ENCODE peak calls at places on chromosomes 4 and X, in six cellular contexts. A, X, P, E, Z and M are unnamed samples. For H3K4me1, the result is how much of the 10 kb centered on the place peaks cover.

GRCh38 chrX:103197721-103198306 is 17.1 kb upstream of the BEX4 start:
- DNase-seq in Z (no peak), X (no peak), A (no peak), E (no peak), P (no peak), M (no peak)

GRCh38 chrX:57156397-57157049 is 19.3 kb upstream of the SPIN2A start:
- DNase-seq in Z (no peak), X (no peak), A (no peak), E (no peak), P (peak), M (no peak)

GRCh38 chrX:17805120-17805519 is 56.0 kb downstream of the RAI2 start:
- DNase-seq in E (no peak), A (no peak), Z (no peak), X (no peak), P (no peak), M (no peak)

GRCh38 chr4:89400408-89401035 is 92.9 kb upstream of the GPRIN3 start:
- DNase-seq in E (no peak), Z (no peak), X (no peak), P (no peak), A (no peak), M (no peak)

GRCh38 chrX:16666541-16666940 is 16.6 kb downstream of the S100G start:
- DNase-seq in X (no peak), A (no peak), Z (no peak), P (no peak), E (no peak), M (no peak)

GRCh38 chrX:134692233-134692632 is 34.0 kb upstream of the PLAC1 start:
- DNase-seq in A (no peak), E (no peak), X (no peak), Z (no peak), P (no peak), M (no peak)

GRCh38 chrX:118353081-118353850 is 7.4 kb downstream of the WDR44 start:
- DNase-seq in P (no peak), E (no peak), Z (no peak), A (peak), X (no peak), M (no peak)

GRCh38 chr4:15194520-15194919 is 192.2 kb downstream of the CPEB2 start:
- DNase-seq in Z (no peak), A (no peak), P (no peak), X (no peak), E (no peak), M (no peak)

GRCh38 chr4:120055167-120055566 is 11.5 kb downstream of the MAD2L1 start:
- DNase-seq in X (no peak), E (no peak), P (no peak), Z (no peak), A (no peak), M (no peak)

GRCh38 chr4:10529256-10529890 is 72.1 kb upstream of the ZNF518B start:
- DNase-seq in A (no peak), E (no peak), Z (no peak), P (no peak), X (no peak), M (no peak)

GRCh38 chr4:176794151-176794550 is 1.4 kb upstream of the VEGFC start:
- DNase-seq in Z (no peak), P (no peak), A (no peak), E (peak), X (no peak), M (no peak)

GRCh38 chr4:112175840-112176239 is 30.6 kb downstream of the FAM241A start:
- DNase-seq in X (no peak), P (no peak), E (no peak), Z (no peak), A (no peak), M (no peak)
- H3K4me3 ChIP-seq in X (no peak), P (no peak), E (no peak), Z (no peak), A (no peak), M (no peak)

GRCh38 chr4:73413294-73413755 is 9.2 kb downstream of the ALB start:
- DNase-seq in Z (no peak), X (no peak), A (no peak), E (no peak), P (no peak), M (no peak)

GRCh38 chr4:73411731-73412414 is 7.8 kb downstream of the ALB start:
- DNase-seq in E (no peak), X (no peak), Z (peak), A (no peak), P (no peak), M (no peak)

GRCh38 chr4:73409012-73409862 is 5.2 kb downstream of the ALB start:
- DNase-seq in X (no peak), Z (no peak), E (no peak), A (no peak), P (no peak), M (no peak)

GRCh38 chr4:73409978-73410588 is 6.0 kb downstream of the ALB start:
- DNase-seq in X (no peak), Z (no peak), E (no peak), A (no peak), P (no peak), M (no peak)

GRCh38 chr4:73410916-73411730 is 7.0 kb downstream of the ALB start:
- DNase-seq in Z (no peak), A (no peak), E (no peak), P (no peak), X (no peak), M (no peak)
- H3K4me1 ChIP-seq in Z (under half), A (under half), E (under half), P (under half), X (under half), M (under half)

GRCh38 chr4:184416913-184417734 is 57.2 kb downstream of the IRF2 start:
- DNase-seq in E (no peak), A (peak), X (no peak), P (no peak), Z (no peak), M (no peak)
- H3K4me3 ChIP-seq in E (no peak), A (peak), X (peak), P (peak), Z (peak), M (no peak)

GRCh38 chr4:152065545-152065944 is 304.7 kb upstream of the GATB start:
- DNase-seq in X (no peak), A (no peak), P (no peak), E (no peak), Z (no peak), M (no peak)
- H3K4me1 ChIP-seq in X (under half), A (under half), P (under half), E (under half), Z (under half), M (under half)

GRCh38 chrX:12972239-12972638 is 2.7 kb upstream of the TMSB4X start:
- DNase-seq in E (no peak), X (no peak), Z (no peak), P (no peak), A (no peak), M (no peak)
- H3K4me3 ChIP-seq in E (no peak), X (no peak), Z (no peak), P (no peak), A (peak), M (peak)

GRCh38 chr4:95045429-95045828 is 287.7 kb downstream of the BMPR1B start:
- DNase-seq in X (no peak), E (no peak), P (no peak), Z (no peak), A (no peak), M (no peak)
- H3K4me1 ChIP-seq in X (under half), E (under half), P (under half), Z (under half), A (under half), M (under half)